ENCODE peak calls at places on chromosome 14, in five cellular contexts. S is H9, F is HCT116, J is fibroblast of lung, H is astrocyte. X is an unnamed sample. For H3K79me2, the result is how much of the 10 kb centered on the place peaks cover.

GRCh38 chr14:87725318-87725717 is 267.7 kb downstream of the GALC start:
- DNase-seq in S (no peak), F (no peak), J (no peak), H (no peak), X (no peak)

GRCh38 chr14:104157303-104157928 is 19.0 kb downstream of the KIF26A start:
- DNase-seq in S (no peak), F (no peak), J (no peak), H (no peak), X (no peak)

GRCh38 chr14:65991124-65991523 is 495.0 kb upstream of the CCDC196 start:
- DNase-seq in S (no peak), F (no peak), J (no peak), H (no peak), X (no peak)

GRCh38 chr14:104103061-104104005 is 17.8 kb downstream of the ASPG start:
- DNase-seq in S (peak), F (no peak), J (no peak), H (no peak), X (no peak)

GRCh38 chr14:24428628-24429394 is 657 bp downstream of the CBLN3 start:
- DNase-seq in S (no peak), F (no peak), J (no peak), H (no peak), X (no peak)

GRCh38 chr14:37197421-37198272 is at the start of gene MIPOL1:
- DNase-seq in S (peak), F (peak), J (peak), H (peak), X (no peak)

GRCh38 chr14:91142214-91142668 is 28.4 kb downstream of the DGLUCY start:
- DNase-seq in S (no peak), F (no peak), J (no peak), H (no peak), X (no peak)

GRCh38 chr14:21025374-21026151 is 702 bp upstream of the NDRG2 start:
- DNase-seq in S (peak), F (no peak), J (no peak), H (no peak), X (no peak)

GRCh38 chr14:73324536-73324932 is 87.2 kb downstream of the PAPLN start:
- DNase-seq in S (no peak), F (no peak), J (no peak), H (no peak), X (no peak)

GRCh38 chr14:68306265-68306933 is 486.5 kb downstream of the ZFP36L1 start:
- DNase-seq in S (no peak), F (no peak), J (no peak), H (no peak), X (no peak)

GRCh38 chr14:97802430-97802829 is 1005.2 kb downstream of the VRK1 start:
- DNase-seq in S (no peak), F (no peak), J (no peak), H (peak), X (no peak)

GRCh38 chr14:26204362-26204953 is 393.4 kb downstream of the NOVA1 start:
- DNase-seq in S (no peak), F (no peak), J (peak), H (no peak), X (no peak)

GRCh38 chr14:100488057-100488456 is 99.2 kb downstream of the BEGAIN start:
- DNase-seq in S (no peak), F (no peak), J (no peak), H (no peak), X (peak)

GRCh38 chr14:100591453-100592371 is 4.5 kb upstream of the BEGAIN start:
- DNase-seq in S (no peak), F (no peak), J (no peak), H (no peak), X (no peak)

GRCh38 chr14:66228267-66228970 is 257.8 kb upstream of the CCDC196 start:
- DNase-seq in S (no peak), F (peak), J (peak), H (peak), X (no peak)

GRCh38 chr14:56422703-56423213 is 156.8 kb upstream of the TMEM260 start:
- DNase-seq in S (peak), F (peak), J (peak), H (peak), X (peak)

GRCh38 chr14:103846569-103847438 is 571 bp downstream of the PPP1R13B start:
- DNase-seq in S (peak), F (no peak), J (no peak), H (no peak), X (no peak)

GRCh38 chr14:32998433-32998832 is 59.8 kb downstream of the NPAS3 start:
- DNase-seq in S (no peak), F (no peak), J (peak), H (peak), X (no peak)

GRCh38 chr14:74595006-74595735 is 16.9 kb downstream of the LTBP2 start:
- DNase-seq in S (no peak), F (no peak), J (peak), H (peak), X (no peak)

GRCh38 chr14:93302688-93303581 is 29.9 kb downstream of the BTBD7 start:
- DNase-seq in S (no peak), F (no peak), J (no peak), H (no peak), X (no peak)

GRCh38 chr14:93303659-93304058 is 29.2 kb downstream of the BTBD7 start:
- DNase-seq in S (no peak), F (no peak), J (no peak), H (no peak), X (no peak)

GRCh38 chr14:93305708-93306418 is 27.0 kb downstream of the BTBD7 start:
- DNase-seq in S (no peak), F (no peak), J (no peak), H (no peak), X (no peak)

GRCh38 chr14:93306844-93307243 is 26.0 kb downstream of the BTBD7 start:
- DNase-seq in S (no peak), F (no peak), J (no peak), H (no peak), X (no peak)

GRCh38 chr14:93304771-93305170 is 28.1 kb downstream of the BTBD7 start:
- DNase-seq in S (no peak), F (no peak), J (no peak), H (peak), X (no peak)
- H3K79me2 ChIP-seq in S (under half), F (half or more), J (under half), H (half or more), X (half or more)

DNA sequence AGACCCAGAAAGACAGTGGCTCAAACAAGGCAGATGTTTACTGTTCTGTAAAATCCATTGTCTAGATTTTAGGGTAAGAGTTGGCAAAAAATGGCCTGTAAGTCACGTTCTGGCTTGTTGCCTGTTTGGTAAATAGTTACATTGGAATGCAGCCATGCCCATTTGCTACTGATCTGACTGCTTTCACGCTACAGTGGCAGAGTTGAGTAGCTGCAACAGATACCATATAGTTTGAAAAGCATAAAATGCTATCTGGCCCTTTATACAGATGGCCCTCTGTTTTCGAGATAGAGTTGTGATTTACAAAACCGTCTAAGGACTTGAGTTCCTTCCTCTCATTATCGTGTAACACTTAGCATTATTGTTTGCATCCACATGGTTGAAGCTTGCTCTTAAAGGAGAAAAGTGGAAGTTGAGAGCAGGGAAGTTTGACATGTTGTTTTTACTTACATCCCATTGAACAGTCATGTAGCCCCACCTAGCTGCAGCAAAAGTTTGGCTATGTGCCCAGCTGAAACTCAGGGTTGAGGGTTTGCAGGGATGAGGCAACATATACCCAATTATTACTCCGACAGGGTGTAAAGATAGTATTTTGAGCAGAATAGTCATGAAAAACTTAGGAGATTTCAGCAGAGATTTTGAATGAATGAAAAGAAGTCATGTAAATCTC is 11.3 kb upstream of the SCFD1 start:
- DNase-seq in S (no peak), F (peak), J (peak), H (peak), X (peak)
- H3K79me2 ChIP-seq in S (under half), F (under half), J (under half), H (under half), X (under half)

GRCh38 chr14:81435578-81436295 is 35.6 kb upstream of the STON2 start:
- DNase-seq in S (peak), F (no peak), J (peak), H (no peak), X (no peak)
- H3K79me2 ChIP-seq in S (under half), F (under half), J (under half), H (under half), X (under half)

DNA sequence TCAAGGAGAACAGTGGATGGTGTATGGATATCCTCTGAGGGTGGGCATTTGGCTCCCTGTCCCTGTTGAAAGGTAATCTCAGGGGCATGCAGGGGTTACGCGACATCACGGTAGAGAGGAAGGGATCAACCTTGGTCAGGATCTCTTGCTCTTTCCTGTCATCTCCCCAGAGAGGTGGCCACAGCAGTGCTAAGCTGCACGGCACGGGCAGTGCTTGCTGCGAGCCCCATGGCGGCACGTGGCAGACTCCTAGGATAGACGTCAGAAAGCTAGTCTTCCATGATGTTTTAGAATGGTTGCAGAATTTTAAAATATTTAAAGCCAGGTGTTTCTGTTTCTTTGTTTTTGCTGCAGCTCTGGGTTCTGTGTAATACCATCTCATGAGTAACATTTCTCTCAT is 41.0 kb downstream of the DYNC1H1 start:
- DNase-seq in S (no peak), F (no peak), J (no peak), H (no peak), X (no peak)
- H3K79me2 ChIP-seq in S (under half), F (under half), J (under half), H (under half), X (under half)

DNA sequence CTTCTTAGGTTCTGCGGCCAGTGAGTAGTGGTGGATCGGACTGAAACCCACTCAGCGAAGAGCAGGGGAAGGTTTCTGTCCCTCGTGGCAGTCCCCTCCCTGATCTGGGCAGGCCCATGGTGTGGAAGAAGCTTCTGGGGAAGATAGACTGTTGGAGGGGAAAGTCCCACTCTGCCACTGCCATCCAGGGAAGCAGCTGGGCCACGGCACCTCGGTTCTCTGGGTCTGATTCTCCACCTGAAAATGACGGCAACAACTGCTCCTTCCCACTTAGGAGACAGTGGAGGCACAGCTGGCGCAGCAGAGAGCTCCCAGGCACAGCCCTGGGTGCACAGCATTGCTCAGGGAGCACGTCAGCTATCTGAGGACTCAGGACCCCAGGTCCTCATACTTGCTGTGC is 85.2 kb upstream of the BCL11B start:
- DNase-seq in S (no peak), F (no peak), J (no peak), H (no peak), X (no peak)
- H3K79me2 ChIP-seq in S (under half), F (under half), J (under half), H (under half), X (under half)

DNA sequence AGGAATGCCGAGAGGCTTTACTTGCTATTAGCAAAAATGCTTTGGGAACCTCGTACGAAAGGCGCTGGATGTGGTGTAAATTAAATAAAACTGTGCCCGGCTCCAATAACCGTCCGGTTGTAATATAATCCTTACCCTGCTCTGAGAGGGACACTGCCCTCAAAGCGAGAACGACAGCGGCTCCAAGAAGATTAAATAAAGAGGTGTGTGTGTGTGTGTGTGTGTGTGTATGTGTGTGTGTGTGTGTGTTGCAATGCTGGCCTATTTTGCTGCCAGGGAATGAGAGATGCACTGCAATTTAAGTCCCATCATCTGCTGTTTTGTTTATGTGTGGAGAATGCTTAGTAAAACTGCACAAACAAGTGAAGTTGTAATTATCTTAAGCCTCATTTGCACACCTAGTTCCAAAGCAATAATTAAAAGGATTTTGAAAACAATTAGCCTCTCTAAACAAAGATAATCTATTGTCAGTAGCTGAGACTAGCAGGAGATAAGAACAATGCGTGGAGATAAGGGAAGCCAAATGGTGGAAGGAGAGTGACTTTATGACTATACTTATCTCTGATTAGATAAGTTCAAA is 1.2 kb upstream of the SIX1 start:
- DNase-seq in S (no peak), F (no peak), J (peak), H (no peak), X (no peak)
- H3K79me2 ChIP-seq in S (under half), F (under half), J (under half), H (under half), X (under half)

DNA sequence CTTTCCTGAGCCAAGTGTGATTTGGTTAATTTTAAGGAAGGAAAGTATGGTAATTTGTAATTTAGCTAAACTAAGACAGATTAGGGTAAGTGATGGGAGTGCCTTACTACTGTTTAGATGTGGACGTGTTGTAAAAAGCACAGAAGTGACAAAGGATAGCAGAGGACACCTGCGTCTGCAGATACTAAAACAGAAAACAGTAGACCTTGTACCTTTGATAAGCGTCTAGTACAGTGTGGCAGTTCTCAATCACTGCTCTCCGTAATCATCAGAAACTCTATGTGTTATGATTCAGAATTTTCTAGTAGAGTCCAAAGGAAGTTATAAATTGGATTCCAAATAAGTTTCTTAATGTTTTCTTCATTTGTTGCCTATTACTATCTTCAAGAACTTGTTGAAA is 58.0 kb downstream of the MIA2 start:
- DNase-seq in S (no peak), F (no peak), J (no peak), H (no peak), X (no peak)
- H3K79me2 ChIP-seq in S (under half), F (under half), J (under half), H (under half), X (under half)

X was measured in DND-41.